ENCODE peak calls at places on chromosomes 4 and X, in six cellular contexts. U is activated CD4-positive, alpha-beta T cell treated with anti-CD3 and anti-CD28 coated beads, Interleukin-2, amount 50 U/mL, for 48 hours; Z is activated CD8-positive, alpha-beta T cell treated with anti-CD3 and anti-CD28 coated beads, Interleukin-2, amount 10 ng/mL, durations not matched to agents 7 days and 5 days; P is endodermal cell; W is aorta; E is substantia nigra. C is an unnamed sample.

GRCh38 chr4:153481474-153481873 is 15.3 kb downstream of the TMEM131L start:
- DNase-seq in U (no peak), Z (no peak), P (no peak), W (no peak), E (no peak), C (no peak)

GRCh38 chr4:119211856-119212250 is 660 bp upstream of the USP53 start:
- DNase-seq in U (no peak), Z (no peak), P (no peak), W (no peak), E (no peak), C (no peak)

GRCh38 chr4:1410491-1411325 is 4.5 kb upstream of the NKX1-1 start:
- DNase-seq in U (peak), Z (peak), P (peak), W (peak), E (no peak), C (peak)

GRCh38 chrX:154051210-154051810 is 31.6 kb upstream of the IRAK1 start:
- DNase-seq in U (peak), Z (peak), P (peak), W (no peak), E (no peak), C (peak)

GRCh38 chr4:101813604-101814003 is 23.1 kb downstream of the BANK1 start:
- DNase-seq in U (no peak), Z (no peak), P (no peak), W (no peak), E (no peak), C (no peak)

GRCh38 chrX:776529-777230 is 146.1 kb downstream of the SHOX start:
- DNase-seq in U (no peak), Z (no peak), P (no peak), W (no peak), E (no peak), C (no peak)

GRCh38 chr4:17055788-17056187 is 157.3 kb upstream of the LDB2 start:
- DNase-seq in U (no peak), Z (no peak), P (peak), W (no peak), E (no peak), C (no peak)

GRCh38 chr4:7273741-7274297 is 81.5 kb downstream of the SORCS2 start:
- DNase-seq in U (no peak), Z (no peak), P (no peak), W (no peak), E (no peak), C (no peak)

GRCh38 chrX:30196322-30196721 is 19.0 kb upstream of the MAGEB2 start:
- DNase-seq in U (no peak), Z (no peak), P (peak), W (no peak), E (no peak), C (no peak)

C was measured in DND-41.